ENCODE peak calls at places on chromosome 21, in seven cellular contexts. I is OCI-LY7; P is activated naive CD4-positive, alpha-beta T cell treated with anti-CD3 and anti-CD28 coated beads, Interleukin-2, amount 50 U/mL, for 16 hours; W is GM18507; Z is iPS-NIHi11; S is stimulated activated CD4-positive, alpha-beta T cell treated with anti-CD3 and anti-CD28 coated beads, Interleukin-15, amount 100 ng/mL, for 1 hour; L is activated naive CD8-positive, alpha-beta T cell treated with anti-CD3 and anti-CD28 coated beads for 36 hours. U is an unnamed sample.

GRCh38 chr21:44695176-44695575 is 1.8 kb upstream of the KRTAP10-12 start:
- DNase-seq in I (no peak), P (no peak), W (no peak), Z (no peak), S (no peak), L (no peak), U (no peak)

GRCh38 chr21:26982767-26983166 is 15.9 kb upstream of the ADAMTS5 start:
- DNase-seq in I (no peak), P (no peak), W (no peak), Z (peak), S (no peak), L (no peak), U (no peak)

GRCh38 chr21:34669149-34669879 is 520 bp downstream of the CLIC6 start:
- DNase-seq in I (no peak), P (peak), W (no peak), Z (peak), S (no peak), L (peak), U (peak)

GRCh38 chr21:22200378-22201092 is 1202.3 kb downstream of the NCAM2 start:
- DNase-seq in I (no peak), P (no peak), W (no peak), Z (no peak), S (no peak), L (no peak), U (no peak)

GRCh38 chr21:32794643-32795042 is 23.1 kb upstream of the PAXBP1 start:
- DNase-seq in I (no peak), P (no peak), W (no peak), Z (no peak), S (no peak), L (no peak), U (no peak)

GRCh38 chr21:31667141-31667540 is 7.6 kb downstream of the SOD1 start:
- DNase-seq in I (no peak), P (no peak), W (no peak), Z (no peak), S (no peak), L (no peak), U (no peak)

GRCh38 chr21:31484219-31484618 is 140.2 kb upstream of the TIAM1 start:
- DNase-seq in I (no peak), P (no peak), W (no peak), Z (no peak), S (no peak), L (no peak), U (no peak)

GRCh38 chr21:9730866-9731265 is 790.5 kb upstream of the TPTE start:
- DNase-seq in I (no peak), P (no peak), W (no peak), Z (no peak), S (no peak), L (no peak), U (no peak)

GRCh38 chr21:34545079-34545884 is 33.3 kb upstream of the KCNE1 start:
- DNase-seq in I (peak), P (no peak), W (peak), Z (peak), S (no peak), L (no peak), U (no peak)

GRCh38 chr21:36813071-36813470 is 114.2 kb downstream of the SIM2 start:
- DNase-seq in I (no peak), P (no peak), W (no peak), Z (no peak), S (no peak), L (no peak), U (no peak)

GRCh38 chr21:41707231-41707988 is 59.4 kb downstream of the RIPK4 start:
- DNase-seq in I (no peak), P (no peak), W (no peak), Z (no peak), S (no peak), L (no peak), U (no peak)

GRCh38 chr21:19899645-19900044 is 1098.6 kb upstream of the NCAM2 start:
- DNase-seq in I (no peak), P (no peak), W (no peak), Z (no peak), S (no peak), L (no peak), U (no peak)

GRCh38 chr21:20996421-20997307 is 1.5 kb upstream of the NCAM2 start:
- DNase-seq in I (no peak), P (no peak), W (no peak), Z (no peak), S (no peak), L (no peak), U (no peak)

GRCh38 chr21:42302794-42303193 is 12.4 kb downstream of the TFF3 start:
- DNase-seq in I (no peak), P (no peak), W (no peak), Z (no peak), S (no peak), L (no peak), U (no peak)

GRCh38 chr21:38999148-38999547 is 184.1 kb downstream of the PSMG1 start:
- DNase-seq in I (no peak), P (no peak), W (no peak), Z (no peak), S (no peak), L (no peak), U (no peak)

GRCh38 chr21:46054447-46054846 is 43.5 kb upstream of the COL6A2 start:
- DNase-seq in I (no peak), P (no peak), W (no peak), Z (no peak), S (no peak), L (no peak), U (no peak)

GRCh38 chr21:45026066-45026745 is 48.2 kb upstream of the ADARB1 start:
- DNase-seq in I (no peak), P (no peak), W (no peak), Z (no peak), S (no peak), L (no peak), U (no peak)

GRCh38 chr21:42022906-42023305 is 12.7 kb upstream of the ZBTB21 start:
- DNase-seq in I (no peak), P (no peak), W (no peak), Z (no peak), S (no peak), L (no peak), U (no peak)

GRCh38 chr21:33101300-33102005 is 31.5 kb downstream of the OLIG1 start:
- DNase-seq in I (no peak), P (no peak), W (peak), Z (no peak), S (no peak), L (no peak), U (no peak)

GRCh38 chr21:33541105-33541711 is 709 bp downstream of the GART start:
- DNase-seq in I (peak), P (no peak), W (no peak), Z (no peak), S (no peak), L (peak), U (peak)

GRCh38 chr21:31878831-31879230 is 6.0 kb downstream of the HUNK start:
- DNase-seq in I (no peak), P (no peak), W (no peak), Z (no peak), S (no peak), L (no peak), U (no peak)

GRCh38 chr21:38380391-38381137 is 117.7 kb downstream of the ERG start:
- DNase-seq in I (no peak), P (no peak), W (no peak), Z (no peak), S (no peak), L (no peak), U (no peak)

GRCh38 chr21:42200906-42201614 is 17.9 kb upstream of the ABCG1 start:
- DNase-seq in I (peak), P (no peak), W (no peak), Z (no peak), S (no peak), L (no peak), U (no peak)

GRCh38 chr21:41615613-41616012 is 107.7 kb upstream of the TMPRSS2 start:
- DNase-seq in I (no peak), P (no peak), W (no peak), Z (no peak), S (no peak), L (no peak), U (no peak)

GRCh38 chr21:44856131-44856530 is 17.4 kb downstream of the PTTG1IP start:
- DNase-seq in I (no peak), P (no peak), W (no peak), Z (no peak), S (no peak), L (no peak), U (no peak)

GRCh38 chr21:42219606-42220137 is 732 bp downstream of the ABCG1 start:
- DNase-seq in I (peak), P (peak), W (no peak), Z (peak), S (no peak), L (no peak), U (no peak)

GRCh38 chr21:29075706-29076447 is 2.4 kb upstream of the CCT8 start:
- DNase-seq in I (no peak), P (no peak), W (no peak), Z (no peak), S (no peak), L (no peak), U (no peak)

GRCh38 chr21:35095859-35096291 is 46.8 kb upstream of the RUNX1 start:
- DNase-seq in I (no peak), P (no peak), W (no peak), Z (no peak), S (no peak), L (no peak), U (no peak)

GRCh38 chr21:23401278-23401677 is 2206.0 kb downstream of the MRPL39 start:
- DNase-seq in I (no peak), P (no peak), W (no peak), Z (no peak), S (no peak), L (no peak), U (no peak)

GRCh38 chr21:33064623-33064996 is 5.3 kb upstream of the OLIG1 start:
- DNase-seq in I (no peak), P (no peak), W (no peak), Z (peak), S (no peak), L (no peak), U (no peak)

GRCh38 chr21:44405948-44406872 is 49.1 kb upstream of the LRRC3 start:
- DNase-seq in I (no peak), P (no peak), W (no peak), Z (no peak), S (no peak), L (no peak), U (no peak)

GRCh38 chr21:43323244-43324005 is 103.5 kb downstream of the SIK1 start:
- DNase-seq in I (no peak), P (no peak), W (no peak), Z (no peak), S (no peak), L (no peak), U (no peak)

U was measured in activated CD8-positive, alpha-beta memory T cell treated with anti-CD3 and anti-CD28 coated beads, Interleukin-2, amount 10 ng/mL, durations not matched to agents 7 days and 5 days.